ENCODE peak calls at places on chromosome 11, in five cellular contexts. Q, I, W, R and H are unnamed samples.

GRCh38 chr11:315051-315481 is 1.2 kb downstream of the IFITM1 start:
- DNase-seq in R (no peak), I (no peak), Q (no peak), W (no peak), H (no peak)

GRCh38 chr11:129785383-129786111 is 30.1 kb upstream of the TMEM45B start:
- DNase-seq in Q (no peak), W (peak; percentile 9), R (peak; percentile 1), I (peak; percentile 1), H (no peak)

GRCh38 chr11:8963569-8964323 is 496 bp downstream of the TMEM9B start:
- DNase-seq in W (no peak), R (no peak), Q (no peak), I (peak; percentile 58), H (peak; percentile 92)

GRCh38 chr11:65355013-65355775 is 643 bp downstream of the TIGD3 start:
- DNase-seq in W (peak; percentile 50), Q (no peak), I (peak; percentile 55), R (no peak), H (peak; percentile 38)

GRCh38 chr11:70503201-70503877 is 105.0 kb downstream of the CTTN start:
- DNase-seq in Q (no peak), I (peak; percentile 3), W (no peak), R (no peak), H (peak; percentile 55)

GRCh38 chr11:931385-931784 is 5.7 kb downstream of the AP2A2 start:
- DNase-seq in R (peak; percentile 56), W (no peak), Q (no peak), I (no peak), H (no peak)

GRCh38 chr11:96424693-96425092 is 34.9 kb downstream of the JRKL start:
- DNase-seq in R (no peak), Q (peak; percentile 17), I (no peak), W (no peak), H (no peak)

GRCh38 chr11:43747130-43747802 is 66.7 kb downstream of the HSD17B12 start:
- DNase-seq in R (no peak), Q (no peak), W (no peak), I (no peak), H (no peak)

GRCh38 chr11:42012261-42012660 is 552.8 kb upstream of the LRRC4C start:
- DNase-seq in W (no peak), I (no peak), Q (no peak), R (no peak), H (no peak)